ENCODE peak calls at places on chromosomes 4 and X, in eight cellular contexts. F is SW480, H is fibroblast of mammary gland, U is endothelial cell, G is activated B cell treated with CpG ODN at 0.5 μM for 24 hours, T is fibroblast of lung, M is K562, C is tibial nerve. S is an unnamed sample.

GRCh38 chr4:97828646-97829045 is 314.6 kb downstream of the STPG2 start:
- DNase-seq in U (no peak), F (no peak), G (no peak), H (no peak), C (no peak), T (no peak), M (no peak), S (no peak)

GRCh38 chr4:99644453-99644852 is 13.2 kb downstream of the C4orf54 start:
- DNase-seq in U (no peak), F (no peak), M (no peak), T (no peak), H (no peak), C (no peak), G (no peak), S (no peak)

GRCh38 chr4:58063761-58064160 is 953.6 kb upstream of the IGFBP7 start:
- DNase-seq in F (no peak), T (no peak), M (no peak), C (no peak), H (no peak), U (no peak), G (no peak), S (no peak)

GRCh38 chrX:43556207-43556606 is 99.9 kb upstream of the MAOA start:
- DNase-seq in G (no peak), M (no peak), T (no peak), F (no peak), H (no peak), U (no peak), C (no peak), S (no peak)

GRCh38 chr4:56698329-56698728 is 17.2 kb upstream of the HOPX start:
- DNase-seq in M (no peak), H (peak), C (no peak), G (no peak), T (peak), F (no peak), U (no peak), S (peak)

GRCh38 chr4:31674313-31674947 is 954.3 kb downstream of the PCDH7 start:
- DNase-seq in H (peak), G (no peak), F (peak), U (peak), M (no peak), C (no peak), T (peak), S (peak)

GRCh38 chr4:173878701-173879100 is 348.7 kb upstream of the HAND2 start:
- DNase-seq in H (peak), G (no peak), C (no peak), T (peak), U (no peak), M (peak), F (no peak), S (no peak)

GRCh38 chrX:6021316-6022091 is 207.2 kb downstream of the NLGN4X start:
- DNase-seq in H (peak), F (peak), T (no peak), G (no peak), U (peak), M (peak), C (peak), S (peak)

GRCh38 chr4:6333301-6334202 is 63.9 kb downstream of the WFS1 start:
- DNase-seq in M (peak), G (no peak), H (peak), T (peak), F (no peak), C (no peak), U (no peak), S (no peak)

GRCh38 chrX:46588263-46588662 is 14.7 kb downstream of the CHST7 start:
- DNase-seq in T (peak), C (peak), U (no peak), F (no peak), G (no peak), M (no peak), H (peak), S (peak)

GRCh38 chr4:59571805-59572430 is 1628.2 kb upstream of the ADGRL3 start:
- DNase-seq in C (no peak), U (no peak), H (no peak), T (no peak), F (no peak), M (no peak), G (no peak), S (no peak)

GRCh38 chrX:65127804-65128203 is 151.6 kb upstream of the ZC4H2 start:
- DNase-seq in H (no peak), G (no peak), M (no peak), F (no peak), U (no peak), T (no peak), C (no peak), S (no peak)

GRCh38 chrX:41238543-41238942 is 95.4 kb upstream of the DDX3X start:
- DNase-seq in G (no peak), C (no peak), U (no peak), H (peak), M (peak), T (peak), F (peak), S (no peak)

GRCh38 chr4:169811476-169811875 is 53.7 kb upstream of the HPF1 start:
- DNase-seq in F (no peak), C (no peak), G (no peak), H (peak), M (no peak), T (no peak), U (no peak), S (no peak)

GRCh38 chrX:119635179-119635578 is 29.0 kb upstream of the NKRF start:
- DNase-seq in M (no peak), T (no peak), H (no peak), U (no peak), C (no peak), G (no peak), F (no peak), S (no peak)

GRCh38 chr4:54976682-54977081 is 148.7 kb downstream of the KDR start:
- DNase-seq in T (no peak), F (no peak), H (no peak), C (no peak), G (no peak), M (peak), U (peak), S (no peak)

GRCh38 chr4:187469627-187470026 is 525.9 kb upstream of the ZFP42 start:
- DNase-seq in T (no peak), M (no peak), H (no peak), G (no peak), C (no peak), F (no peak), U (no peak), S (no peak)

GRCh38 chrX:24264383-24264782 is 49.5 kb downstream of the SUPT20HL2 start:
- DNase-seq in M (no peak), F (peak), C (no peak), T (no peak), U (no peak), G (no peak), H (peak), S (peak)

GRCh38 chrX:37846141-37846540 is 1.2 kb downstream of the DYNLT3 start:
- DNase-seq in H (no peak), M (no peak), F (peak), C (no peak), T (no peak), G (no peak), U (no peak), S (no peak)

GRCh38 chrX:153723351-153724251 is 586 bp downstream of the BCAP31 start:
- DNase-seq in G (peak), F (peak), C (no peak), T (peak), H (peak), M (peak), U (peak), S (peak)

GRCh38 chrX:24862343-24862742 is 153.4 kb downstream of the ARX start:
- DNase-seq in M (no peak), U (no peak), F (no peak), G (no peak), H (peak), T (peak), C (no peak), S (peak)

GRCh38 chr4:8688041-8688907 is 95.7 kb downstream of the CPZ start:
- DNase-seq in M (peak), U (peak), F (no peak), C (no peak), T (no peak), G (no peak), H (peak), S (no peak)

GRCh38 chr4:172105918-172106317 is 292.7 kb downstream of the GALNTL6 start:
- DNase-seq in F (no peak), C (no peak), M (peak), U (no peak), H (no peak), T (no peak), G (no peak), S (no peak)

GRCh38 chrX:107628662-107629532 is 587 bp downstream of the PRPS1 start:
- DNase-seq in M (peak), U (peak), F (peak), G (no peak), C (peak), H (peak), T (peak), S (no peak)

GRCh38 chr4:151575646-151576045 is 166.7 kb downstream of the FHIP1A start:
- DNase-seq in T (no peak), M (no peak), C (no peak), G (no peak), F (no peak), U (no peak), H (no peak), S (no peak)

GRCh38 chr4:25981749-25982148 is 67.7 kb downstream of the SMIM20 start:
- DNase-seq in M (no peak), H (no peak), G (no peak), C (no peak), F (no peak), U (no peak), T (no peak), S (no peak)

GRCh38 chr4:32735856-32736590 is 2015.9 kb downstream of the PCDH7 start:
- DNase-seq in M (no peak), T (no peak), U (no peak), H (no peak), F (no peak), C (no peak), G (no peak), S (peak)

GRCh38 chrX:22373766-22374165 is 101.1 kb downstream of the CBLL2 start:
- DNase-seq in H (no peak), T (no peak), G (no peak), C (no peak), U (no peak), M (no peak), F (no peak), S (no peak)

GRCh38 chr4:118032691-118033090 is 1.6 kb upstream of the NDST3 start:
- DNase-seq in U (no peak), C (no peak), G (no peak), F (peak), T (peak), H (peak), M (no peak), S (peak)

GRCh38 chr4:170868191-170868590 is 778.4 kb upstream of the AADAT start:
- DNase-seq in C (no peak), T (no peak), M (no peak), H (peak), F (no peak), U (no peak), G (no peak), S (no peak)

GRCh38 chr4:123649248-123649643 is 252.7 kb downstream of the SPRY1 start:
- DNase-seq in F (no peak), T (no peak), C (no peak), U (no peak), G (no peak), H (no peak), M (no peak), S (no peak)

GRCh38 chr4:48027653-48028052 is 11.1 kb downstream of the NIPAL1 start:
- DNase-seq in C (no peak), T (no peak), G (no peak), H (no peak), U (no peak), M (no peak), F (no peak), S (no peak)

GRCh38 chrX:103734125-103734760 is 23.5 kb downstream of the TMEM31 start:
- DNase-seq in G (no peak), H (peak), F (no peak), U (no peak), C (no peak), T (peak), M (no peak), S (no peak)